ENCODE peak calls at places on chromosomes 3 and 15, in six cellular contexts. G is naive thymus-derived CD4-positive, alpha-beta T cell; I is NCI-H345; C is AML-193; N is CD4-positive, alpha-beta T cell; W is uterus. S is an unnamed sample.

GRCh38 chr3:85821130-85821756 is 862.5 kb downstream of the CADM2 start:
- DNase-seq in G (no peak), W (no peak), N (no peak), C (peak), I (peak), S (no peak)

GRCh38 chr3:42194943-42195510 is 71.0 kb downstream of the CCK start:
- DNase-seq in C (no peak), N (no peak), G (no peak), I (no peak), W (no peak), S (no peak)

GRCh38 chr15:69189157-69189556 is 28.7 kb downstream of the GLCE start:
- DNase-seq in C (no peak), I (no peak), N (no peak), W (no peak), G (no peak), S (no peak)

GRCh38 chr15:52790941-52791751 is 1.0 kb upstream of the ONECUT1 start:
- DNase-seq in G (no peak), N (no peak), I (no peak), W (no peak), C (no peak), S (no peak)

GRCh38 chr15:68719676-68720075 is 101.0 kb downstream of the ANP32A start:
- DNase-seq in W (no peak), I (no peak), C (no peak), G (no peak), N (no peak), S (no peak)

GRCh38 chr3:113847664-113848461 is 9.3 kb downstream of the GRAMD1C start:
- DNase-seq in W (no peak), G (no peak), C (no peak), N (no peak), I (no peak), S (no peak)

GRCh38 chr15:66832679-66833078 is 130.6 kb downstream of the SMAD6 start:
- DNase-seq in N (no peak), C (peak), I (no peak), G (no peak), W (no peak), S (no peak)

GRCh38 chr3:197356275-197356674 is 57.9 kb upstream of the DLG1 start:
- DNase-seq in I (no peak), W (no peak), N (no peak), G (no peak), C (no peak), S (no peak)

GRCh38 chr3:68620211-68620610 is 312.1 kb downstream of the TAFA4 start:
- DNase-seq in W (no peak), C (no peak), I (no peak), G (no peak), N (no peak), S (no peak)

GRCh38 chr3:58357402-58357801 is 24.7 kb downstream of the PXK start:
- DNase-seq in I (no peak), C (no peak), G (no peak), N (no peak), W (no peak), S (no peak)

GRCh38 chr15:84608707-84609284 is 8.0 kb downstream of the ZSCAN2 start:
- DNase-seq in N (no peak), G (no peak), W (no peak), C (no peak), I (no peak), S (no peak)